ENCODE peak calls at places on chromosome 13, in ten cellular contexts. One of them, this sample, is unnamed.

GRCh38 chr13:27000686-27001085 is 170.9 kb downstream of the USP12 start:
- DNase-seq in cardiac fibroblast: no peak
- DNase-seq in fibroblast of lung: no peak
- DNase-seq in bronchial epithelial cell: no peak
- DNase-seq in esophagus muscularis mucosa: no peak
- DNase-seq in H9: no peak
- DNase-seq in GM20000: no peak
- DNase-seq in pancreas: no peak
- DNase-seq in AG04449: no peak
- DNase-seq in dorsolateral prefrontal cortex: no peak
- DNase-seq in this sample: no peak

GRCh38 chr13:98740131-98740530 is 12.3 kb downstream of the SLC15A1 start:
- DNase-seq in cardiac fibroblast: no peak
- DNase-seq in fibroblast of lung: no peak
- DNase-seq in bronchial epithelial cell: no peak
- DNase-seq in esophagus muscularis mucosa: no peak
- DNase-seq in H9: no peak
- DNase-seq in GM20000: no peak
- DNase-seq in pancreas: no peak
- DNase-seq in AG04449: no peak
- DNase-seq in dorsolateral prefrontal cortex: no peak
- DNase-seq in this sample: no peak

GRCh38 chr13:44576396-44577235 is 486 bp upstream of the TSC22D1 start:
- DNase-seq in cardiac fibroblast: no peak
- DNase-seq in fibroblast of lung: no peak
- DNase-seq in bronchial epithelial cell: no peak
- DNase-seq in esophagus muscularis mucosa: no peak
- DNase-seq in H9: no peak
- DNase-seq in GM20000: peak; percentile 65
- DNase-seq in pancreas: peak; percentile 19
- DNase-seq in AG04449: no peak
- DNase-seq in dorsolateral prefrontal cortex: peak; percentile 37
- DNase-seq in this sample: no peak

GRCh38 chr13:91212229-91212628 is 135.3 kb upstream of the MIR17HG start:
- DNase-seq in cardiac fibroblast: no peak
- DNase-seq in fibroblast of lung: no peak
- DNase-seq in bronchial epithelial cell: no peak
- DNase-seq in esophagus muscularis mucosa: no peak
- DNase-seq in H9: no peak
- DNase-seq in GM20000: no peak
- DNase-seq in pancreas: no peak
- DNase-seq in AG04449: no peak
- DNase-seq in dorsolateral prefrontal cortex: no peak
- DNase-seq in this sample: no peak

GRCh38 chr13:76222511-76222910 is 586.4 kb downstream of the LMO7 start:
- DNase-seq in cardiac fibroblast: no peak
- DNase-seq in fibroblast of lung: peak; percentile 25
- DNase-seq in bronchial epithelial cell: peak; percentile 14
- DNase-seq in esophagus muscularis mucosa: no peak
- DNase-seq in H9: no peak
- DNase-seq in GM20000: no peak
- DNase-seq in pancreas: no peak
- DNase-seq in AG04449: no peak
- DNase-seq in dorsolateral prefrontal cortex: no peak
- DNase-seq in this sample: peak; percentile 19

GRCh38 chr13:42883771-42884170 is 102.4 kb downstream of the FAM216B start:
- DNase-seq in cardiac fibroblast: peak; percentile 79
- DNase-seq in fibroblast of lung: peak; percentile 61
- DNase-seq in bronchial epithelial cell: peak; percentile 33
- DNase-seq in esophagus muscularis mucosa: no peak
- DNase-seq in H9: no peak
- DNase-seq in GM20000: no peak
- DNase-seq in pancreas: no peak
- DNase-seq in AG04449: no peak
- DNase-seq in dorsolateral prefrontal cortex: no peak
- DNase-seq in this sample: peak; percentile 51

GRCh38 chr13:37360556-37360955 is 238.0 kb downstream of the POSTN start:
- DNase-seq in cardiac fibroblast: peak; percentile 55
- DNase-seq in fibroblast of lung: peak; percentile 7
- DNase-seq in bronchial epithelial cell: peak; percentile 29
- DNase-seq in esophagus muscularis mucosa: no peak
- DNase-seq in H9: no peak
- DNase-seq in GM20000: no peak
- DNase-seq in pancreas: no peak
- DNase-seq in AG04449: no peak
- DNase-seq in dorsolateral prefrontal cortex: no peak
- DNase-seq in this sample: peak; percentile 13

GRCh38 chr13:31790992-31791391 is 51.7 kb downstream of the RXFP2 start:
- DNase-seq in cardiac fibroblast: peak; percentile 5
- DNase-seq in fibroblast of lung: no peak
- DNase-seq in bronchial epithelial cell: no peak
- DNase-seq in esophagus muscularis mucosa: no peak
- DNase-seq in H9: no peak
- DNase-seq in GM20000: no peak
- DNase-seq in pancreas: no peak
- DNase-seq in AG04449: no peak
- DNase-seq in dorsolateral prefrontal cortex: no peak
- DNase-seq in this sample: peak; percentile 33

GRCh38 chr13:109211616-109212015 is 574.8 kb downstream of the IRS2 start:
- DNase-seq in cardiac fibroblast: no peak
- DNase-seq in fibroblast of lung: no peak
- DNase-seq in bronchial epithelial cell: peak; percentile 52
- DNase-seq in esophagus muscularis mucosa: no peak
- DNase-seq in H9: no peak
- DNase-seq in GM20000: no peak
- DNase-seq in pancreas: no peak
- DNase-seq in AG04449: no peak
- DNase-seq in dorsolateral prefrontal cortex: no peak
- DNase-seq in this sample: peak; percentile 47

GRCh38 chr13:42875448-42876269 is 94.3 kb downstream of the FAM216B start:
- DNase-seq in cardiac fibroblast: peak; percentile 85
- DNase-seq in fibroblast of lung: peak; percentile 69
- DNase-seq in bronchial epithelial cell: no peak
- DNase-seq in esophagus muscularis mucosa: no peak
- DNase-seq in H9: peak; percentile 70
- DNase-seq in GM20000: peak; percentile 6
- DNase-seq in pancreas: no peak
- DNase-seq in AG04449: no peak
- DNase-seq in dorsolateral prefrontal cortex: no peak
- DNase-seq in this sample: peak; percentile 60

DNA sequence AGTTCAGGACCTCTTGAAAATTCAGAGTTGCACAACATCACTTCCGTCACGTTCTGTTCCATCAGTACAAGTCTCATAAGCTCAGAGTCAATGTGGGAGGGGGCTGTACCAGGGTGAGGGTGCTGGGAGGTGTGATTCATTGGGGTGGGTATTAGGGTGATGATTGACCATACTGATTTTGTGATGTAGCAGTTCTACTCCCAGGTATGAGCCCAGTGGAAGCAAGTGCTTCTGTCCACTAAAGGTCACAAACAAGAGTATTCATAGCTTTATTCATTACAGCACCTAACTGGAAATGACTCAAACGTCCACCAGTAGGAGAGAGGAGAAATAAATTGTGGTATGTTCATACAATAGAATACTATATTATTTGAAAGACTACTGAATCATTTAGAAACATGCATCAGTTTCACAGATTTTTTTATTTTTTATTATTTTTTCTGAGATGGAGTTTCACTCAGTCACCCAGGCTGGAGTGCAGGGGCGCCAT is 12.1 kb upstream of the UPF3A start:
- DNase-seq in cardiac fibroblast: no peak
- DNase-seq in fibroblast of lung: no peak
- DNase-seq in bronchial epithelial cell: no peak
- DNase-seq in esophagus muscularis mucosa: no peak
- DNase-seq in H9: no peak
- DNase-seq in GM20000: no peak
- DNase-seq in pancreas: no peak
- DNase-seq in AG04449: no peak
- DNase-seq in dorsolateral prefrontal cortex: no peak
- DNase-seq in this sample: no peak
- TF ChIP-seq CTCF in cardiac fibroblast: no peak
- TF ChIP-seq CTCF in fibroblast of lung: no peak
- TF ChIP-seq CTCF in bronchial epithelial cell: no peak
- TF ChIP-seq CTCF in esophagus muscularis mucosa: no peak
- TF ChIP-seq CTCF in H9: no peak
- TF ChIP-seq CTCF in GM20000: no peak
- TF ChIP-seq CTCF in pancreas: no peak
- TF ChIP-seq CTCF in AG04449: no peak
- TF ChIP-seq CTCF in dorsolateral prefrontal cortex: no peak
- TF ChIP-seq CTCF in this sample: no peak

DNA sequence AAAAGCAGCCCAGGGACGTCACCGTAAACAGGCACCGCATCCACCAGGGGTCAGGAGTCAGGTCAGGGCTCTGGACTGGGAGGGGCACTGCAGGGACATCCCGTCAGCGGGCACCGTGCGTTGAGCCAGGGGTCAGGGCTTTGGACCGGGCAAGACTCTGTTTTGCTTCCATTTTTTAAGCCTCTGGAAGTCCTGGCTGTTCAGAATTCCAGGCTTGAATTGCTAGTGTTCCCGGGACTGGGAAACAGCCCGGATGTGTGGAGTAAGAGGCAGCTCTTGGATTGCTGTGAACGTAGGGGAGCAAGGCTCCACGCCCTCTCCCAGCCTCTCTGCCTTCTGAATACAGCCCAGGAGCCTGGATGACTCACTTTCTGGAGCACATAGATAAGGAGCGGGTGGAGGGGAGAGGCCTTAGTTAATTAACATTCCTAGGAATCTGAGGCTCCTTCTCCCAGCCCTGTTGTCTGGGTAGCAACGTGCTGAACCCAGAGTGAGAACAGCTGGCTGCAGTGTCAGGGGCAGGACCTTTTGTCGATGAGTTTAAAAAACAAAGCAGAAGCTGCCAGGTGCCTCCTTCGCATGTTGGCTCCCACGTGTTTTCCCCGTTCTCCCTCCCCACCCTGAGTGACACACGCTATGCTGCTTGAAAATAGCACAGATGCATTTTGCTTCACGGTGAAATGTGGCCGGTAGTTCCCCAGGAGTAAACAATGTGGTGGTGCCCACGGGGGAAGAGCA is 21.9 kb downstream of the ATP11A start:
- DNase-seq in cardiac fibroblast: peak; percentile 99
- DNase-seq in fibroblast of lung: peak; percentile 97
- DNase-seq in bronchial epithelial cell: peak; percentile 95
- DNase-seq in esophagus muscularis mucosa: peak; percentile 96
- DNase-seq in H9: peak; percentile 93
- DNase-seq in GM20000: peak; percentile 66
- DNase-seq in pancreas: peak; percentile 68
- DNase-seq in AG04449: peak; percentile 84
- DNase-seq in dorsolateral prefrontal cortex: no peak
- DNase-seq in this sample: peak; percentile 90
- TF ChIP-seq CTCF in cardiac fibroblast: no peak
- TF ChIP-seq CTCF in fibroblast of lung: peak; percentile 29
- TF ChIP-seq CTCF in bronchial epithelial cell: peak; percentile 47
- TF ChIP-seq CTCF in esophagus muscularis mucosa: no peak
- TF ChIP-seq CTCF in H9: peak; percentile 69
- TF ChIP-seq CTCF in GM20000: no peak
- TF ChIP-seq CTCF in pancreas: no peak
- TF ChIP-seq CTCF in AG04449: peak; percentile 14
- TF ChIP-seq CTCF in dorsolateral prefrontal cortex: peak; percentile 32
- TF ChIP-seq CTCF in this sample: no peak

GRCh38 chr13:94427313-94427712 is 52.2 kb downstream of the DCT start:
- DNase-seq in cardiac fibroblast: no peak
- DNase-seq in fibroblast of lung: no peak
- DNase-seq in bronchial epithelial cell: no peak
- DNase-seq in esophagus muscularis mucosa: no peak
- DNase-seq in H9: no peak
- DNase-seq in GM20000: no peak
- DNase-seq in pancreas: no peak
- DNase-seq in AG04449: no peak
- DNase-seq in dorsolateral prefrontal cortex: no peak
- DNase-seq in this sample: no peak

GRCh38 chr13:94431987-94432386 is 47.5 kb downstream of the DCT start:
- DNase-seq in cardiac fibroblast: no peak
- DNase-seq in fibroblast of lung: no peak
- DNase-seq in bronchial epithelial cell: no peak
- DNase-seq in esophagus muscularis mucosa: peak; percentile 70
- DNase-seq in H9: no peak
- DNase-seq in GM20000: no peak
- DNase-seq in pancreas: no peak
- DNase-seq in AG04449: no peak
- DNase-seq in dorsolateral prefrontal cortex: no peak
- DNase-seq in this sample: no peak

GRCh38 chr13:94433055-94433947 is 46.2 kb downstream of the DCT start:
- DNase-seq in cardiac fibroblast: peak; percentile 55
- DNase-seq in fibroblast of lung: no peak
- DNase-seq in bronchial epithelial cell: peak; percentile 21
- DNase-seq in esophagus muscularis mucosa: peak; percentile 88
- DNase-seq in H9: peak; percentile 41
- DNase-seq in GM20000: peak; percentile 13
- DNase-seq in pancreas: no peak
- DNase-seq in AG04449: no peak
- DNase-seq in dorsolateral prefrontal cortex: no peak
- DNase-seq in this sample: no peak

GRCh38 chr13:94435604-94436226 is 43.8 kb downstream of the DCT start:
- DNase-seq in cardiac fibroblast: peak; percentile 72
- DNase-seq in fibroblast of lung: peak; percentile 80
- DNase-seq in bronchial epithelial cell: peak; percentile 63
- DNase-seq in esophagus muscularis mucosa: peak; percentile 14
- DNase-seq in H9: no peak
- DNase-seq in GM20000: peak; percentile 41
- DNase-seq in pancreas: no peak
- DNase-seq in AG04449: no peak
- DNase-seq in dorsolateral prefrontal cortex: no peak
- DNase-seq in this sample: peak; percentile 67

GRCh38 chr13:94431569-94431968 is 47.9 kb downstream of the DCT start:
- DNase-seq in cardiac fibroblast: peak; percentile 70
- DNase-seq in fibroblast of lung: peak; percentile 76
- DNase-seq in bronchial epithelial cell: no peak
- DNase-seq in esophagus muscularis mucosa: peak; percentile 34
- DNase-seq in H9: no peak
- DNase-seq in GM20000: no peak
- DNase-seq in pancreas: no peak
- DNase-seq in AG04449: no peak
- DNase-seq in dorsolateral prefrontal cortex: no peak
- DNase-seq in this sample: no peak
- TF ChIP-seq CTCF in cardiac fibroblast: peak; percentile 4
- TF ChIP-seq CTCF in fibroblast of lung: peak; percentile 62
- TF ChIP-seq CTCF in bronchial epithelial cell: no peak
- TF ChIP-seq CTCF in esophagus muscularis mucosa: no peak
- TF ChIP-seq CTCF in H9: no peak
- TF ChIP-seq CTCF in GM20000: no peak
- TF ChIP-seq CTCF in pancreas: no peak
- TF ChIP-seq CTCF in AG04449: no peak
- TF ChIP-seq CTCF in dorsolateral prefrontal cortex: no peak
- TF ChIP-seq CTCF in this sample: peak; percentile 5

GRCh38 chr13:87798536-87798935 is 127.4 kb downstream of the SLITRK5 start:
- DNase-seq in cardiac fibroblast: no peak
- DNase-seq in fibroblast of lung: no peak
- DNase-seq in bronchial epithelial cell: no peak
- DNase-seq in esophagus muscularis mucosa: no peak
- DNase-seq in H9: no peak
- DNase-seq in GM20000: no peak
- DNase-seq in pancreas: peak; percentile 2
- DNase-seq in AG04449: no peak
- DNase-seq in dorsolateral prefrontal cortex: no peak
- DNase-seq in this sample: no peak

GRCh38 chr13:87788363-87788762 is 117.2 kb downstream of the SLITRK5 start:
- DNase-seq in cardiac fibroblast: no peak
- DNase-seq in fibroblast of lung: no peak
- DNase-seq in bronchial epithelial cell: no peak
- DNase-seq in esophagus muscularis mucosa: no peak
- DNase-seq in H9: no peak
- DNase-seq in GM20000: no peak
- DNase-seq in pancreas: no peak
- DNase-seq in AG04449: no peak
- DNase-seq in dorsolateral prefrontal cortex: no peak
- DNase-seq in this sample: no peak

GRCh38 chr13:87792878-87793277 is 121.7 kb downstream of the SLITRK5 start:
- DNase-seq in cardiac fibroblast: no peak
- DNase-seq in fibroblast of lung: no peak
- DNase-seq in bronchial epithelial cell: no peak
- DNase-seq in esophagus muscularis mucosa: no peak
- DNase-seq in H9: peak; percentile 75
- DNase-seq in GM20000: no peak
- DNase-seq in pancreas: no peak
- DNase-seq in AG04449: no peak
- DNase-seq in dorsolateral prefrontal cortex: no peak
- DNase-seq in this sample: no peak
- TF ChIP-seq CTCF in cardiac fibroblast: no peak
- TF ChIP-seq CTCF in fibroblast of lung: no peak
- TF ChIP-seq CTCF in bronchial epithelial cell: no peak
- TF ChIP-seq CTCF in esophagus muscularis mucosa: no peak
- TF ChIP-seq CTCF in H9: peak; percentile 63
- TF ChIP-seq CTCF in GM20000: no peak
- TF ChIP-seq CTCF in pancreas: no peak
- TF ChIP-seq CTCF in AG04449: no peak
- TF ChIP-seq CTCF in dorsolateral prefrontal cortex: no peak
- TF ChIP-seq CTCF in this sample: no peak

This sample was measured in astrocyte of the spinal cord.